ENCODE peak calls at places on chromosomes 13 and 19, in six cellular contexts. F is heart right ventricle; G is colonic mucosa; I is naive thymus-derived CD4-positive, alpha-beta T cell; C is WTC11; Y is NCI-H510A. Q is an unnamed sample.

GRCh38 chr19:1081301-1082164 is 13.6 kb downstream of the POLR2E start:
- DNase-seq in C (peak; percentile 46), Y (no peak), F (no peak), I (no peak), G (no peak), Q (no peak)

GRCh38 chr13:30892966-30893365 is 13.1 kb upstream of the MEDAG start:
- DNase-seq in G (no peak), F (no peak), I (no peak), Y (no peak), C (peak; percentile 89), Q (no peak)

GRCh38 chr13:49683489-49683888 is 7.8 kb downstream of the EBPL start:
- DNase-seq in F (no peak), Y (no peak), I (no peak), G (no peak), C (no peak), Q (no peak)

GRCh38 chr19:15297416-15298224 is 34.7 kb downstream of the BRD4 start:
- DNase-seq in Y (peak; percentile 82), I (peak; percentile 40), G (peak; percentile 39), F (no peak), C (peak; percentile 33), Q (no peak)

GRCh38 chr13:113791226-113791625 is 32.2 kb downstream of the TMEM255B start:
- DNase-seq in G (no peak), C (no peak), Y (no peak), F (no peak), I (no peak), Q (no peak)

GRCh38 chr13:97716746-97717145 is 236.7 kb upstream of the IPO5 start:
- DNase-seq in I (no peak), G (no peak), F (no peak), C (no peak), Y (no peak), Q (no peak)

GRCh38 chr13:25846227-25846984 is 205.4 kb downstream of the SHISA2 start:
- DNase-seq in C (no peak), I (no peak), G (no peak), F (no peak), Y (no peak), Q (no peak)

GRCh38 chr19:45498411-45499195 is at the start of gene PPM1N:
- DNase-seq in C (peak; percentile 80), F (no peak), Y (no peak), I (peak; percentile 60), G (peak; percentile 47), Q (no peak)

GRCh38 chr13:105814219-105814901 is 721.1 kb downstream of the EFNB2 start:
- DNase-seq in C (no peak), F (no peak), Y (no peak), I (no peak), G (no peak), Q (no peak)

GRCh38 chr13:42277618-42278276 is 5.8 kb downstream of the AKAP11 start:
- DNase-seq in I (no peak), Y (no peak), G (no peak), F (no peak), C (no peak), Q (no peak)

GRCh38 chr19:44653977-44654784 is 10.5 kb downstream of the PVR start:
- DNase-seq in I (peak; percentile 58), Y (no peak), F (peak; percentile 71), C (peak; percentile 83), G (peak; percentile 87), Q (no peak)

GRCh38 chr13:43963726-43964125 is 84.0 kb downstream of the LACC1 start:
- DNase-seq in Y (no peak), G (no peak), C (no peak), I (no peak), F (no peak), Q (no peak)

GRCh38 chr13:26062853-26063444 is 11.1 kb upstream of the SHISA2 start:
- DNase-seq in C (no peak), G (peak; percentile 26), F (peak; percentile 48), Y (no peak), I (peak; percentile 48), Q (no peak)

GRCh38 chr13:90448466-90449037 is 898.9 kb upstream of the MIR17HG start:
- DNase-seq in Y (no peak), C (no peak), F (no peak), G (no peak), I (no peak), Q (no peak)

GRCh38 chr19:2804156-2805004 is 15.3 kb upstream of the ZNF554 start:
- DNase-seq in F (no peak), Y (no peak), G (no peak), C (no peak), I (no peak), Q (no peak)

GRCh38 chr13:92781965-92782364 is 444.6 kb upstream of the GPC6 start:
- DNase-seq in I (no peak), G (no peak), Y (no peak), C (no peak), F (no peak), Q (no peak)

GRCh38 chr13:29654807-29655547 is 59.5 kb upstream of the SLC7A1 start:
- DNase-seq in Y (no peak), F (no peak), I (no peak), C (no peak), G (no peak), Q (no peak)

GRCh38 chr19:48216933-48217332 is 38.8 kb downstream of the CARD8 start:
- DNase-seq in G (no peak), Y (no peak), C (peak; percentile 71), F (no peak), I (no peak), Q (no peak)

GRCh38 chr13:73513751-73514150 is 454.9 kb downstream of the KLF5 start:
- DNase-seq in F (no peak), Y (no peak), G (no peak), C (no peak), I (no peak), Q (no peak)

GRCh38 chr13:40582531-40582930 is 83.9 kb downstream of the FOXO1 start:
- DNase-seq in C (no peak), G (no peak), F (no peak), Y (no peak), I (no peak), Q (no peak)

GRCh38 chr19:31074751-31075150 is 274.5 kb downstream of the TSHZ3 start:
- DNase-seq in I (no peak), C (no peak), F (no peak), G (no peak), Y (no peak), Q (no peak)

GRCh38 chr19:13835791-13836723 is 40.8 kb downstream of the ZSWIM4 start:
- DNase-seq in F (no peak), C (no peak), G (peak; percentile 29), I (no peak), Y (no peak), Q (no peak)

GRCh38 chr13:37735293-37735692 is 134.3 kb downstream of the TRPC4 start:
- DNase-seq in F (no peak), I (no peak), Y (no peak), C (no peak), G (no peak), Q (no peak)

GRCh38 chr13:30033681-30034447 is 183.4 kb upstream of the UBL3 start:
- DNase-seq in Y (no peak), F (no peak), C (no peak), G (no peak), I (no peak), Q (no peak)

GRCh38 chr19:46494115-46494935 is 1.3 kb downstream of the PNMA8B start:
- DNase-seq in F (no peak), G (no peak), I (no peak), Y (no peak), C (no peak), Q (no peak)